ENCODE peak calls at places on chromosomes 5 and 9, in eight cellular contexts. S, Y, I, P, Q, C, Z and U are unnamed samples. For H3K4me1 and H3K36me3, the result is how much of the 10 kb centered on the place peaks cover.

GRCh38 chr9:80648336-80648735 is 1041.0 kb downstream of the TLE1 start:
- DNase-seq in S (no peak), Y (no peak), I (no peak), P (no peak), Q (no peak), C (no peak), Z (no peak), U (no peak)

GRCh38 chr5:149581931-149582768 is 852 bp downstream of the ARHGEF37 start:
- DNase-seq in S (peak), Y (no peak), I (no peak), P (peak), Q (no peak), C (no peak), Z (no peak), U (peak)

GRCh38 chr9:132575005-132575609 is 7.3 kb upstream of the BARHL1 start:
- DNase-seq in S (peak), Y (peak), I (peak), P (peak), Q (peak), C (peak), Z (peak), U (peak)

GRCh38 chr9:37061763-37062162 is 27.7 kb upstream of the PAX5 start:
- DNase-seq in S (no peak), Y (no peak), I (no peak), P (no peak), Q (no peak), C (no peak), Z (no peak), U (no peak)

GRCh38 chr5:1564182-1564748 is 40.5 kb upstream of the LPCAT1 start:
- DNase-seq in S (no peak), Y (no peak), I (no peak), P (no peak), Q (no peak), C (peak), Z (no peak), U (no peak)

GRCh38 chr5:124474821-124475220 is 271.6 kb downstream of the ZNF608 start:
- DNase-seq in S (no peak), Y (no peak), I (no peak), P (no peak), Q (no peak), C (no peak), Z (no peak), U (no peak)

GRCh38 chr5:76579166-76579765 is 43.9 kb downstream of the F2RL2 start:
- DNase-seq in S (no peak), Y (no peak), I (no peak), P (no peak), Q (no peak), C (no peak), Z (no peak), U (no peak)

GRCh38 chr5:123776761-123777160 is 264.8 kb downstream of the CSNK1G3 start:
- DNase-seq in S (no peak), Y (no peak), I (no peak), P (no peak), Q (no peak), C (no peak), Z (no peak), U (no peak)

GRCh38 chr5:76524872-76525271 is 98.3 kb downstream of the F2RL2 start:
- DNase-seq in S (no peak), Y (no peak), I (no peak), P (no peak), Q (no peak), C (no peak), Z (no peak), U (no peak)

GRCh38 chr9:108444400-108445358 is 411.1 kb downstream of the ACTL7B start:
- DNase-seq in S (no peak), Y (no peak), I (no peak), P (no peak), Q (no peak), C (no peak), Z (no peak), U (no peak)

GRCh38 chr5:177468329-177469058 is 4.9 kb downstream of the DBN1 start:
- DNase-seq in S (no peak), Y (no peak), I (no peak), P (no peak), Q (no peak), C (peak), Z (no peak), U (no peak)

GRCh38 chr9:101791938-101792337 is 53.5 kb upstream of the GRIN3A start:
- DNase-seq in S (no peak), Y (no peak), I (peak), P (peak), Q (peak), C (no peak), Z (no peak), U (no peak)

GRCh38 chr9:5714501-5715401 is 85.8 kb downstream of the RIC1 start:
- DNase-seq in S (no peak), Y (no peak), I (no peak), P (no peak), Q (no peak), C (no peak), Z (no peak), U (no peak)

GRCh38 chr5:81524015-81524414 is 130.1 kb upstream of the ACOT12 start:
- DNase-seq in S (no peak), Y (no peak), I (no peak), P (no peak), Q (no peak), C (no peak), Z (no peak), U (no peak)

GRCh38 chr9:70832487-70832886 is 288.9 kb downstream of the TRPM3 start:
- DNase-seq in S (no peak), Y (no peak), I (no peak), P (no peak), Q (no peak), C (no peak), Z (no peak), U (no peak)

GRCh38 chr5:178553517-178553916 is 36.7 kb downstream of the COL23A1 start:
- DNase-seq in S (no peak), Y (no peak), I (no peak), P (no peak), Q (no peak), C (no peak), Z (no peak), U (no peak)

GRCh38 chr5:167631191-167631590 is 660.3 kb upstream of the WWC1 start:
- DNase-seq in S (no peak), Y (no peak), I (no peak), P (no peak), Q (no peak), C (no peak), Z (no peak), U (no peak)

GRCh38 chr5:131223751-131224386 is 40.0 kb upstream of the CDC42SE2 start:
- DNase-seq in S (no peak), Y (no peak), I (no peak), P (no peak), Q (no peak), C (no peak), Z (no peak), U (no peak)

GRCh38 chr5:127839072-127839471 is 135.9 kb downstream of the CCDC192 start:
- DNase-seq in S (no peak), Y (no peak), I (no peak), P (no peak), Q (no peak), C (no peak), Z (no peak), U (no peak)

GRCh38 chr5:139709587-139710369 is 61.6 kb downstream of the CXXC5 start:
- DNase-seq in S (peak), Y (no peak), I (peak), P (peak), Q (peak), C (peak), Z (no peak), U (peak)

GRCh38 chr9:621199-621860 is 220.2 kb upstream of the DMRT1 start:
- DNase-seq in S (no peak), Y (no peak), I (no peak), P (no peak), Q (no peak), C (no peak), Z (no peak), U (no peak)

GRCh38 chr9:7237473-7238243 is 479.9 kb downstream of the KDM4C start:
- DNase-seq in S (no peak), Y (no peak), I (no peak), P (no peak), Q (no peak), C (no peak), Z (no peak), U (no peak)

GRCh38 chr5:32326216-32326772 is 13.6 kb upstream of the MTMR12 start:
- DNase-seq in S (no peak), Y (no peak), I (no peak), P (no peak), Q (no peak), C (no peak), Z (no peak), U (no peak)

GRCh38 chr5:23208959-23209431 is 298.4 kb upstream of the PRDM9 start:
- DNase-seq in S (no peak), Y (peak), I (peak), P (peak), Q (no peak), C (no peak), Z (no peak), U (no peak)

DNA sequence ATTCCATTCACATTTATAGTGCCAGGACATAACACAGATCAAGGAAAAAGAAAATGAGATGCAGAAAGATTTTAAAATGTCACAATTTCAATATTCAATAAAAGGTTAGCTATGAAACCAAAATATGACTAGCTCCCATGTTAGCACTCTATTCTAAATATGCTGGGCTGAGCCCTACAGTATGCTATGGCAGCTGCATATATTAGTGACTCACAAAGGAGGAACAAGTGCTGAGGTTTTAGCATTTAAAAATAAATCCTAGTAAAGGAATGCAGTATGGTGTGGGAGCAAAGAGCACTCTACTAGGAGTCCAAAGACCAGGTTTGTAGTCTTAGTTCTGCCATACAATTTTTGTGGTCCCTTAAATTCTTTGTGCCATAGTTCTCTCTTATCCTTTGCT is 118.4 kb downstream of the OXCT1 start:
- DNase-seq in S (no peak), Y (no peak), I (no peak), P (no peak), Q (no peak), C (no peak), Z (no peak), U (no peak)
- H3K27ac ChIP-seq in S (no peak), Y (no peak), I (no peak), P (no peak), Q (no peak), C (no peak), Z (no peak), U (no peak)

GRCh38 chr5:168654225-168654624 is 75.1 kb upstream of the PANK3 start:
- DNase-seq in S (peak), Y (no peak), I (peak), P (no peak), Q (no peak), C (peak), Z (no peak), U (no peak)

GRCh38 chr5:168653611-168654010 is 74.4 kb upstream of the PANK3 start:
- DNase-seq in S (no peak), Y (no peak), I (no peak), P (no peak), Q (no peak), C (no peak), Z (no peak), U (no peak)

GRCh38 chr5:168652516-168652915 is 73.3 kb upstream of the PANK3 start:
- DNase-seq in S (no peak), Y (no peak), I (no peak), P (no peak), Q (no peak), C (no peak), Z (no peak), U (no peak)

GRCh38 chr5:168649306-168649705 is 70.1 kb upstream of the PANK3 start:
- DNase-seq in S (no peak), Y (no peak), I (no peak), P (no peak), Q (no peak), C (no peak), Z (no peak), U (no peak)

GRCh38 chr5:168651654-168652053 is 72.5 kb upstream of the PANK3 start:
- DNase-seq in S (no peak), Y (no peak), I (no peak), P (no peak), Q (no peak), C (no peak), Z (no peak), U (no peak)
- H3K4me1 ChIP-seq in S (under half), Y (under half), I (under half), P (under half), Q (under half), C (under half), Z (under half), U (under half)

DNA sequence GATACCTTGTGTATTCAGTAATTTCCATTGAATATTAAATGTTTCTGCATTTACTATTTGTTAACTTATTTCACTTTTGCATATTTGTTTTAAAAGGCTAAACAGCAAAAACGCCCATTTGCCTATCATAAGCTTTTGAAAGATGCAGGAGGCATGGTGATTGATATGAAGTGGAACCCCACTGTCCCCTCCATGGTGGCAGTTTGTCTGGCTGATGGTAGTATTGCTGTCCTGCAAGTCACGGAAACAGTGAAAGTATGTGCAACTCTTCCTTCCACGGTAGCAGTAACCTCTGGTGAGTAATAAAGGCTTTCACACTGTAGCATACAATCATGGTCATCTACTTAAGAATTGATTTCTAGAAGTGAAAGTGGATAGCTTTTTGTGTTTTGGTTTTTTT is 3.8 kb downstream of the NUP214 start:
- DNase-seq in S (no peak), Y (no peak), I (no peak), P (no peak), Q (no peak), C (no peak), Z (no peak), U (no peak)
- H3K36me3 ChIP-seq in S (under half), Y (under half), I (under half), P (half or more), Q (half or more), C (half or more), Z (under half), U (half or more)

GRCh38 chr9:3215658-3216057 is 310.1 kb downstream of the RFX3 start:
- DNase-seq in S (no peak), Y (no peak), I (no peak), P (no peak), Q (no peak), C (no peak), Z (no peak), U (no peak)
- H3K27ac ChIP-seq in S (no peak), Y (no peak), I (no peak), P (no peak), Q (no peak), C (no peak), Z (no peak), U (no peak)

GRCh38 chr5:135392256-135392655 is 6.8 kb downstream of the MACROH2A1 start:
- DNase-seq in S (no peak), Y (no peak), I (no peak), P (no peak), Q (no peak), C (no peak), Z (no peak), U (no peak)

GRCh38 chr5:135393691-135394090 is 5.3 kb downstream of the MACROH2A1 start:
- DNase-seq in S (no peak), Y (no peak), I (no peak), P (no peak), Q (no peak), C (no peak), Z (no peak), U (no peak)

GRCh38 chr5:135391869-135392255 is 7.2 kb downstream of the MACROH2A1 start:
- DNase-seq in S (no peak), Y (no peak), I (no peak), P (no peak), Q (peak), C (no peak), Z (no peak), U (no peak)

GRCh38 chr5:135394095-135394494 is 4.9 kb downstream of the MACROH2A1 start:
- DNase-seq in S (no peak), Y (no peak), I (no peak), P (no peak), Q (no peak), C (no peak), Z (no peak), U (no peak)

DNA sequence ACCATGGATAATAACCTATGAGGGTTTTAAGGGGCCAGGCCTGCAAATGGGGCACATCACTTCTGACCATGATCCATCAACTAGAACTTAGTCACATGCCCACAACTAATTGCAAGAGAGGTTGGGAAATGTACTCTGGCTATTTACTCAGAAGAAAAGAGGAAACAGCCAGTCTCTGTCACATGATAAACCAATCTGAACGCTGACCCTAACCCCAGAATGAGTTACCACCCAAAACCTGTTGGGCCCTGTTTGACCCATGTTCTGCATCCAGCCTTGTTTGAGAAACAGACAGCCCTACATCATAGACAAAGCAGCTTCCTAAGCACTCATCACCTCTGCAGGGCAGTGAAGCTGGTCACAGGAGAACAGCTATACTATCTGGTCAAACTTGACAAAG is 5.8 kb downstream of the MACROH2A1 start:
- DNase-seq in S (no peak), Y (no peak), I (no peak), P (no peak), Q (no peak), C (no peak), Z (no peak), U (no peak)
- H3K4me1 ChIP-seq in S (under half), Y (under half), I (under half), P (under half), Q (under half), C (half or more), Z (under half), U (under half)

GRCh38 chr9:137014166-137014565 is 13.9 kb downstream of the ABCA2 start:
- DNase-seq in S (no peak), Y (no peak), I (no peak), P (no peak), Q (no peak), C (no peak), Z (no peak), U (no peak)
- H3K36me3 ChIP-seq in S (under half), Y (under half), I (under half), P (under half), Q (half or more), C (half or more), Z (half or more), U (under half)

DNA sequence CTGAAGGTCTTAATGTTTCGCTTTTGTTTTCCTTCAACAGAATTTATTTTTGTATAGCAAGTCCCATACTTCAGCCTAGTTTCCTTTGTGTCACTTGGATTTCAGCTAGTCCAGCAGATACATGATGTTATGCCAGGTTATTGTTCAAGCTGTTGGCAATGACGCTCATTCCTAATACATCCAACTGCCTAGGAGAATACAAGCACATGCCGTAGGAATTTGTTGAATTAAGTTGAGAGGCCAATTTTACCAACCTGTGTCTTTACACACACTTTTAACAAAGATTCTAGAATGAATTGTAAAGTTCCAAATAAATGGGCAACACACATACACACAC is 501.0 kb downstream of the SPATA31D1 start:
- DNase-seq in S (no peak), Y (no peak), I (no peak), P (no peak), Q (no peak), C (no peak), Z (no peak), U (no peak)
- H3K27ac ChIP-seq in S (no peak), Y (no peak), I (peak), P (no peak), Q (no peak), C (peak), Z (no peak), U (peak)

GRCh38 chr5:137141779-137142178 is 357.3 kb downstream of the SPOCK1 start:
- DNase-seq in S (no peak), Y (no peak), I (no peak), P (no peak), Q (no peak), C (no peak), Z (no peak), U (no peak)
- H3K4me1 ChIP-seq in S (under half), Y (under half), I (under half), P (under half), Q (under half), C (under half), Z (under half), U (under half)

GRCh38 chr9:112422417-112423148 is 42.7 kb downstream of the HSDL2 start:
- DNase-seq in S (no peak), Y (no peak), I (no peak), P (no peak), Q (no peak), C (no peak), Z (no peak), U (no peak)
- H3K36me3 ChIP-seq in S (under half), Y (under half), I (under half), P (under half), Q (under half), C (half or more), Z (under half), U (under half)